ENCODE peak calls at places on chromosomes 11 and 22, in five cellular contexts. G is SK-N-SH, E is endodermal cell, M is colonic mucosa, F is GM23248. U is an unnamed sample.

GRCh38 chr11:63609536-63609935 is 4.7 kb downstream of the PLAAT3 start:
- DNase-seq in E (no peak), F (no peak), G (peak), M (peak), U (no peak)

GRCh38 chr11:45935349-45936064 is 13.1 kb downstream of the LARGE2 start:
- DNase-seq in F (no peak), M (no peak), E (no peak), G (no peak), U (no peak)

GRCh38 chr11:70435765-70436500 is 37.6 kb downstream of the CTTN start:
- DNase-seq in M (no peak), E (no peak), F (no peak), G (no peak), U (no peak)

GRCh38 chr11:108797578-108798100 is 132.8 kb downstream of the DDX10 start:
- DNase-seq in G (no peak), F (no peak), M (no peak), E (no peak), U (no peak)

GRCh38 chr11:34238966-34239365 is 118.8 kb downstream of the ABTB2 start:
- DNase-seq in G (no peak), M (no peak), E (peak), F (no peak), U (peak)

GRCh38 chr11:6703247-6704063 is 20.3 kb upstream of the MRPL17 start:
- DNase-seq in G (peak), E (peak), M (peak), F (peak), U (no peak)

GRCh38 chr11:116596346-116597260 is 176.2 kb downstream of the BUD13 start:
- DNase-seq in G (no peak), E (no peak), M (no peak), F (no peak), U (no peak)

GRCh38 chr11:93623179-93623578 is 38.3 kb upstream of the CEP295 start:
- DNase-seq in E (peak), F (no peak), G (no peak), M (no peak), U (no peak)

GRCh38 chr22:42673898-42674390 is 24.8 kb upstream of the CYB5R3 start:
- DNase-seq in E (no peak), F (peak), G (no peak), M (no peak), U (no peak)

GRCh38 chr11:15114501-15115475 is at the start of gene INSC:
- DNase-seq in M (no peak), F (peak), G (peak), E (peak), U (no peak)

GRCh38 chr11:44159848-44160721 is 64.6 kb downstream of the EXT2 start:
- DNase-seq in M (no peak), G (no peak), E (no peak), F (no peak), U (no peak)

GRCh38 chr11:59706518-59707285 is 6.9 kb downstream of the OR10V1 start:
- DNase-seq in G (no peak), F (peak), E (no peak), M (peak), U (peak)

GRCh38 chr11:133842730-133843129 is 2.6 kb downstream of the SPATA19 start:
- DNase-seq in E (no peak), G (no peak), M (no peak), F (no peak), U (no peak)

GRCh38 chr11:113176561-113176960 is 137.8 kb upstream of the TTC12 start:
- DNase-seq in G (no peak), E (no peak), F (no peak), M (no peak), U (no peak)

GRCh38 chr11:45652781-45653180 is 12.6 kb downstream of the CHST1 start:
- DNase-seq in E (no peak), G (no peak), F (peak), M (peak), U (no peak)

GRCh38 chr11:26730711-26731460 is 9.0 kb upstream of the SLC5A12 start:
- DNase-seq in E (no peak), M (no peak), F (peak), G (peak), U (no peak)

GRCh38 chr11:35136311-35136710 is 2.7 kb upstream of the CD44 start:
- DNase-seq in G (no peak), E (no peak), F (no peak), M (no peak), U (no peak)

GRCh38 chr11:102061276-102061675 is 14.0 kb downstream of the CFAP300 start:
- DNase-seq in M (no peak), G (no peak), E (no peak), F (peak), U (peak)

GRCh38 chr11:86515297-86516094 is 140.8 kb downstream of the CCDC81 start:
- DNase-seq in G (peak), M (no peak), E (peak), F (peak), U (no peak)

GRCh38 chr22:22770881-22771280 is 116.7 kb upstream of the IGLL5 start:
- DNase-seq in E (no peak), M (no peak), G (no peak), F (no peak), U (no peak)
- H3K9ac ChIP-seq in E (no peak), M (no peak), G (no peak), F (no peak), U (no peak)

GRCh38 chr22:47056361-47056760 is 293.9 kb downstream of the TBC1D22A start:
- DNase-seq in M (no peak), E (no peak), G (no peak), F (no peak), U (no peak)

GRCh38 chr22:47056776-47057470 is 294.5 kb downstream of the TBC1D22A start:
- DNase-seq in F (no peak), G (no peak), E (no peak), M (no peak), U (no peak)

GRCh38 chr22:47059076-47059475 is 296.6 kb downstream of the TBC1D22A start:
- DNase-seq in M (no peak), E (no peak), F (no peak), G (no peak), U (no peak)

GRCh38 chr22:47059701-47060161 is 297.3 kb downstream of the TBC1D22A start:
- DNase-seq in M (no peak), F (no peak), G (no peak), E (no peak), U (no peak)

GRCh38 chr22:47057916-47058585 is 295.6 kb downstream of the TBC1D22A start:
- DNase-seq in M (no peak), E (no peak), G (no peak), F (no peak), U (no peak)
- H3K9ac ChIP-seq in M (no peak), E (no peak), G (no peak), F (no peak), U (no peak)

GRCh38 chr11:132125855-132126841 is 755.7 kb downstream of the NTM start:
- DNase-seq in G (peak), E (peak), M (no peak), F (peak), U (no peak)
- H3K9ac ChIP-seq in G (peak), E (no peak), M (no peak), F (peak), U (no peak)

DNA sequence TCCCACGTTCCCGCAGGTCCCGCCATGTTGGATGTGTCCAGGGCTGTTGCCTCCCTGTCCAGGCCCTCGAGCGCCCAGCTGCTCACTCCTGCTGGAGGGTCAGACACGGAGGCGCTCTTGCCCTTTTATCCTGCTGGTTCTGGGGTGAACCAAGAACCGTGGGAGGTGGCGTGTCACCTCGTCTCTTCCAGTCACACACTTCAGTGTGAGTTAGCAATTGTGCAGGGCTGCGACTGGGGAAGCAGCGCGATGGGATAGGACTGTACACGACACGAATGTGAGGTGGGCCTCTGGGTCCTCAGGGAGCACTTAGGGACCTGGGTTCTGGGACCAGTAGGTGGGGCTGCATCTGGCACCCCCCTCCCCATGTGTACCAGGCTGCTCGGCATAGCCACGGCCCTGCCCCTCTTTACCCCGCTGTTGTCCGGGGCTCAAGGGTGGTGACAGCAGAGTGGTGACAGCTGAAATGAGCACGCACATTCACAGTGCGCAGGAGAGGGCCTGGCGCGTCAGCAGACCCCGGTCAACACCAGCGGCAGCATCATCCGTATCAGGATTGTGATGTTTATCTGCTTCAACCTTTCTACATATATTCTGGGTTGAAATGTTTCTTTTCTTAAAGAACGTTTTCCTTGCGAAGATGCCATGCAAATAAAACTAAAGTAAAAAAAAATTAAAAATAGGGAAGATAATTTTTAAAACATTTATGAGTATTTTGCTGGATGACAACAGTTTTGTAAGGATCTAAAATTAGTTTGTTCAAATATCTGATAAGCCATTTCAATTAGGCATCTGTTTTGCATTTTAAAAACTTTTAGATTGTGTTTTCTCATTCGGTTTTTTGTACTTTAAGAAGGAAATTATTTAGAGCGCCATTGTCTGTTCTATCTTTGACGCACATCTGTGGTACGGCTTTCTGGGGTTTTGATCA is 210.7 kb downstream of the TBC1D22A start:
- DNase-seq in E (no peak), M (no peak), G (peak), F (no peak), U (no peak)
- H3K9ac ChIP-seq in E (no peak), M (no peak), G (no peak), F (no peak), U (no peak)

DNA sequence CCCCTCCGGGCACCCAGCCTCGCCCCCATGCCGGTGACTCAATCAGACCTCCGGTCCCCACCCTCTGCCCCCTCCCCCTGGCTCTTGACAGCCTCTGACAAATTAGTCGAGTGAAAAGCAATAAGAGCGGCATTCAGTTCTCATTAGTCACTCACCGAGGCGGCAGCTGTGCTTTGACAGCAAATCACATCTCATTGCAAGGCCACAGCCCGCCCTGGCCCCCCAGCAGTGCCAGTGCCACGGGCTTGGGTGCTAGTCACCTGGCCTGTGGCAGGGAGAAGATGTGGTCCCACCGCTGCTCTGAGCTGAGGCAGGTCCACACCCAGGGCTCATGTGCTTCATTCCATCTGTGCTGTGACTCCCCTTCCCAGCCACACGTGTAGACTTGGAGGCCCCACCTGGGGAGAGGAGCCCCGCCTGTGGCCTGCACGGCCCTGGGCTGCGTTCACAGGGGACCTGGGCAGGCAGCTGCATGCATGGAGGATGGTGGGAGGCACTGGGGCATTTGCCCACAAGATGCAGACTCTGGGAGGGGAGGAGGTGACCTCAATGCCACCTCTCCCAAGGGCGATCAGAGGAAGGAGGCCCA is 7.4 kb upstream of the TH start:
- DNase-seq in M (no peak), E (no peak), G (no peak), F (peak), U (no peak)
- H3K9ac ChIP-seq in M (no peak), E (no peak), G (no peak), F (no peak), U (no peak)

DNA sequence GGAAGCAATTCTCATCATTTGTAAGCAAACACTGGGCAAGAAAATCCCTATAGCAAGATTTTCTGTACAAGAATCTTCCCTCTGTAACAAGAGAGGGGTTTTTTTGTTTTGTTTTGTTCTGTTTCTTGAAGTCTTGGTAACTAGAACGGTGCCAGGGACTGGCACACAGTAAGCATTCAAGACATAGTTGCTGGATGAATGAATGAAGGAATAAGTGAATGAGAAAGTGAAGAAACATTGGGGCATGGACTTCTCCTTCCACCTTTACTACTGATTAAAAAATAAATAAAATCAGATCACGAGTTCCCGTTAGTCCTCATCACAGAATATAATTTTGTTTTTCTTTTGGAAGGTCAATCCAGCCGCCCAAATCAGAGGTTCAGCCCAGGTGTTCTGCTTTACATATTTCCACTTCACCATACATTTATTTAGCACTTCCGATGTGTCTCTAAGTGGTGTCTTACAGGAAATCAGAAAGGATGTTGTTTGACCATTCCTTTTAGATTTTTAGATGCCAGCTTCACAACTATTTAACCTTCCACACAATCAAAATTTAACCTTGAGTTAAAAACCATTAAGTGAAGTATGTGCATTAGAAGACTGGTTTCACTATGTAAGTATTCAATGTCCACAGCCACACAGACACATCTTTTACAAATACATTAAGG is 281.2 kb downstream of the CADM1 start:
- DNase-seq in M (no peak), F (peak), E (no peak), G (no peak), U (no peak)
- H3K9ac ChIP-seq in M (no peak), F (no peak), E (no peak), G (no peak), U (no peak)

DNA sequence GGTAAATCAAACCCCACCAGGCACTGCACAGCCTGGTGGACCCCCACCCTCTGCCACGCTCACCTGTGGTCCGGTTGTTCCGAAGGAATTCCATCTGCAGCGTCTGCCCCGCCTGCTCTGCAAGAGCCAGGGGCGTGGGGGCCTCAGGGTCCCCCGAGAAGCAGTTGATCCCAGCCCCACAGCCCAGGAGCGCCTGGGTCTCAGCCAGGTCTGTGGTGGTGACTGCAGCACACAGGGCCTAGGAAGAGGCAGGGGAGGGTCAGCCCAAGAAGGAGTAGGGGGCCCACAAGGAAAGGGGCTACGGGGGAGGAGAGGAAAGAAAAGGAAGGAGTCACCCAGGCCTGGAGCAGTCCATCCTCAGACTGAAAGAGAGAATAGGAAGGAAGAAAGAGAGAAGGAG is 28.6 kb upstream of the PDE2A start:
- DNase-seq in F (no peak), G (no peak), M (no peak), E (no peak), U (no peak)
- H3K9ac ChIP-seq in F (peak), G (no peak), M (no peak), E (no peak), U (no peak)